ENCODE peak calls at places on chromosomes 4 and X, in ten cellular contexts. W is H1, U is heart left ventricle, F is GM12892, E is testis, N is upper lobe of left lung, I is ovary, R is IMR-90, P is HepG2, B is right lobe of liver. V is an unnamed sample.
A peak's percentile ranks its signal among the peaks of the same experiment; 100 is the strongest.

GRCh38 chrX:138986235-138986634 is 274.7 kb upstream of the FGF13 start:
- DNase-seq in W (no peak), U (no peak), F (no peak), E (no peak), N (no peak), I (no peak), R (no peak), P (no peak), B (no peak), V (no peak)

GRCh38 chr4:142480244-142480643 is 365.9 kb downstream of the INPP4B start:
- DNase-seq in W (no peak), U (no peak), F (no peak), E (no peak), N (no peak), I (no peak), R (peak; percentile 37), P (no peak), B (no peak), V (no peak)

GRCh38 chrX:8052909-8053308 is 118.2 kb downstream of the VCX2 start:
- DNase-seq in W (no peak), U (no peak), F (no peak), E (no peak), N (no peak), I (no peak), R (no peak), P (no peak), B (no peak), V (no peak)

GRCh38 chrX:47900833-47901232 is 64.1 kb downstream of the ZNF81 start:
- DNase-seq in W (no peak), U (no peak), F (no peak), E (no peak), N (no peak), I (no peak), R (no peak), P (no peak), B (no peak), V (no peak)

GRCh38 chr4:7830747-7831146 is 108.9 kb downstream of the AFAP1 start:
- DNase-seq in W (no peak), U (no peak), F (no peak), E (no peak), N (no peak), I (no peak), R (no peak), P (no peak), B (no peak), V (no peak)

GRCh38 chrX:110414679-110415439 is 56.2 kb downstream of the RTL9 start:
- DNase-seq in W (no peak), U (no peak), F (no peak), E (no peak), N (no peak), I (no peak), R (peak; percentile 77), P (no peak), B (no peak), V (no peak)

GRCh38 chrX:112211459-112211858 is 128.9 kb upstream of the TRPC5 start:
- DNase-seq in W (no peak), U (no peak), F (no peak), E (no peak), N (no peak), I (no peak), R (peak; percentile 45), P (no peak), B (no peak), V (no peak)

GRCh38 chr4:26992657-26993361 is 132.2 kb downstream of the STIM2 start:
- DNase-seq in W (no peak), U (peak; percentile 40), F (no peak), E (peak; percentile 74), N (no peak), I (peak; percentile 61), R (peak; percentile 89), P (no peak), B (no peak), V (peak; percentile 13)

GRCh38 chr4:48944659-48945290 is 38.2 kb upstream of the OCIAD2 start:
- DNase-seq in W (peak; percentile 75), U (no peak), F (no peak), E (peak; percentile 71), N (no peak), I (no peak), R (no peak), P (peak; percentile 3), B (no peak), V (peak; percentile 71)

GRCh38 chr4:89026542-89026941 is 30.4 kb downstream of the FAM13A start:
- DNase-seq in W (no peak), U (no peak), F (no peak), E (no peak), N (no peak), I (no peak), R (no peak), P (no peak), B (no peak), V (no peak)

GRCh38 chr4:170743633-170744032 is 653.9 kb upstream of the AADAT start:
- DNase-seq in W (no peak), U (no peak), F (no peak), E (peak; percentile 54), N (no peak), I (no peak), R (no peak), P (peak; percentile 31), B (no peak), V (no peak)

DNA sequence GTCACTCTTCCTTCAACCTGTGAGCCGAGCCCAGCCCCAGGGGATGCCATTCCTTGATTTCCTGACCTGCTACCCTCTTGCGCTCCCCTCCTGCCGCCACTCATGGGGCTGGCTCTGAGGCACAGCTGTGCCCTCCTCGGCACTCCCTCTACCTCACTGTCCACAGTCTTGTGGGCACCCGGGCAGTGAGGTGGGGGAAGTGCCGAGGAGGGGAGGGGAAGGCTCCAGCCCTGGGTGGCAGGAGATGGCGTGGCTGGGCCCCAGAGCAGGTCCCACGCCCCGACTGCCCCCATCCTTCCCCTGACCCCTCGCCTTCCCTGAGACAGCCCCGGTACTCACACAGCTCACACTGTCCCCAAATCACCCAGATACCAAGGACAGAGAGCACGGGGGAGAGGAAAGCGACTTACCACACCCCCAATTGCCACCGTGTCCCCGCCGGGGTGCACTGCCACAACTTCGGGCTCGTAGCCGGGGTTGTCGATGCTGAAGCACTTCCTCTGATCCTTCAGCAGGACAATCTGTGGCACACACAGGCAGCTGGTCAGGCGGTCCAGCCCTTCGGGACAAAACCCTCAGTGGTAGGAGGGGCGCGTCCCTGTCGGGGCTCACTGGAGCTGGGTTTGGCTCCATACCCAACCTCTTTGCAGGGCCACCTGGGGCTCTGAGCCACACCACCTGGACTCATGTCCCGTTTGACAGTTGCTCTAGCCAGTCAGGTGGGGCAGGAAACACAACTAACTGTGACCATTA is 37.9 kb downstream of the WDR1 start:
- DNase-seq in W (no peak), U (no peak), F (peak; percentile 3), E (no peak), N (peak; percentile 18), I (no peak), R (no peak), P (no peak), B (peak; percentile 44), V (no peak)
- TF ChIP-seq POLR2A in W (no peak), U (no peak), F (no peak), E (no peak), N (no peak), I (no peak), R (no peak), P (no peak), B (no peak), V (no peak)

GRCh38 chrX:1435241-1435900 is 17.3 kb downstream of the ASMTL start:
- DNase-seq in W (no peak), U (peak; percentile 21), F (no peak), E (peak; percentile 11), N (no peak), I (peak; percentile 30), R (no peak), P (no peak), B (peak; percentile 52), V (no peak)
- TF ChIP-seq POLR2A in W (no peak), U (no peak), F (no peak), E (no peak), N (no peak), I (no peak), R (no peak), P (no peak), B (no peak), V (no peak)

GRCh38 chr4:184117662-184118199 is 99.9 kb downstream of the ENPP6 start:
- DNase-seq in W (no peak), U (no peak), F (no peak), E (no peak), N (no peak), I (no peak), R (no peak), P (no peak), B (no peak), V (no peak)
- TF ChIP-seq POLR2A in W (no peak), U (no peak), F (no peak), E (no peak), N (no peak), I (no peak), R (no peak), P (no peak), B (no peak), V (no peak)

DNA sequence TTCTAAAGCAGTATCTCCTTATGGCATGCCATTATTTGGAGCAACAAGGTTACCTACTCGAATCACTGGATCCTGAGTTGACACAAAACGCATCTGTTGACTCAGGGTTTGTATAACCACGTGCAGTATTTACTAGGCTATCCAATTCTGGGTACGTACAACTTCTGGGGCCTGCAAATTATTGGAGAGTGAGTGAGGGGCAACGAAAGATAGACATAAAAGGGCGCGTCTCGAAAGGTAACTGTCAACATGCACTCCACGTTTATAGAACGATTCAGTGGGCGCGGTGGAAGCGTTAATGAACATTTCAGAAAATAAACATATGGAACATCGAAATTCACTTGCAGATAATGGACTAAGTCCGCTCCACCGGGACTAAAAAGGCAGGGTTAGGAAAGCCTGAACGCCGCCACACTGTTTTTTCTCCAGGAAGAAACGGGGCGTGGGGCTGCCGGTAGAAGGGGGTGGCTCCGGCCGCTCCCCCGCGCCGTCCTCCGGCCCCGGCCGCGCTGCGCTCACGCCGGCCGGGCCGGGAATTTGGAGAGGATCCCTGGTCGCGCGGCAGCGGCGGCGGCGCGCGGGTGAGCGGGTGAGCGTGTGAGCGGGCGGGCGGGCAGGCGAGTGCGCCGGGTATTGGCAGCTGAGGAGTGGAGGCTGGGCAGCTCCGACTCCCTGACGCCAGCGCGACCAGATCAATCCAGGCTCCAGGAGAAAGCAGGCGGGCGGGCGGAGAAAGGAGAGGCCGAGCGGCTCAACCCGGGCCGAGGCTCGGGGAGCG is at the start of gene SMAD1:
- DNase-seq in W (peak; percentile 77), U (peak; percentile 91), F (peak; percentile 29), E (peak; percentile 85), N (peak; percentile 80), I (peak; percentile 88), R (peak; percentile 82), P (peak; percentile 53), B (peak; percentile 93), V (peak; percentile 81)
- TF ChIP-seq POLR2A in W (peak; percentile 46), U (no peak), F (no peak), E (no peak), N (peak; percentile 74), I (peak; percentile 32), R (peak; percentile 57), P (peak; percentile 58), B (peak; percentile 89), V (no peak)

DNA sequence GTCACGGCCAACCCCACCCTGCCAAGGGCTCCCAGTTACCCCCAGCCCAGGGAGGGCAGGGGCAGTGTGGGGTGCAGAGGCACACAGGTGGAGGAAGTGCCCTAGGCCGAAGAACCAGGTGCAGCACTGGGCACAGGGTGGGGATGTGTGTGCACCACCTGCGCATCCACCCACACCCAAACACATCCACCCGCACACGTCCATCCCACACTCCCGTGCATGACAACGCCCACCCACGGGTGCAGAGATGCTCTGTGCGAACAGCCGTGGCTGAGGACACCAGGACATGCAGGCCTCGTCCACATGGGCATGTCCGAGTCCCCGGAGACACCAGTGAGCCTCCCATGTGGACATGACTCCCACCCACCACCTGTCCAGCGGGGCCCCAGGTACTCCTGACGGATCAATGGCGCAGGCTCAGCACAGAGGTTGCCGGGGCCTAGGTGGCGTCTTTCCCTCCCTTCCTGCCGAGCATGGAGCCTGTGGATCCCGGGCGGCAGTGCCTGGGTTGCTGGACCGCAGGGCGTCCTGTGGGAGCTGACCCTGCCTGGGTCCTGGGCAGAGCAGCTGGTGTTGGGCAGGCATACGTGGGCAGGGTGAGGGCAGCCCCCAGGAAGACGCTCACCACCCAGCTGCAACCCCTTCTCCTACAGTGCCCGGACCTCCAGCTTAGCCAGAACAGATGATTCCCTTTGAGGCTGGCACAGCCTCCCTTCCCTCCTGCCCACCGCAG is 19.6 kb downstream of the CTBP1 start:
- DNase-seq in W (no peak), U (no peak), F (no peak), E (no peak), N (no peak), I (no peak), R (no peak), P (no peak), B (no peak), V (no peak)
- TF ChIP-seq POLR2A in W (no peak), U (no peak), F (no peak), E (no peak), N (no peak), I (no peak), R (no peak), P (no peak), B (no peak), V (no peak)